ENCODE peak calls at places on chromosome 19, in four cellular contexts. C is upper lobe of left lung; M is CD8-positive, alpha-beta memory T cell; U is Panc1. V is an unnamed sample. For H3K4me1, the result is how much of the 10 kb centered on the place peaks cover.

GRCh38 chr19:8335343-8336071 is 7.6 kb downstream of the KANK3 start:
- DNase-seq in U (no peak), M (peak), C (peak), V (no peak)

GRCh38 chr19:33644284-33644836 is 22.6 kb downstream of the CHST8 start:
- DNase-seq in M (no peak), U (no peak), C (no peak), V (no peak)

GRCh38 chr19:57558525-57558924 is 1.1 kb downstream of the ZNF550 start:
- DNase-seq in C (no peak), M (no peak), U (no peak), V (no peak)

GRCh38 chr19:4497770-4498389 is 20.4 kb downstream of the PLIN4 start:
- DNase-seq in U (no peak), M (no peak), C (peak), V (no peak)

GRCh38 chr19:52637718-52638585 is at the start of gene ZNF83:
- DNase-seq in C (peak), U (peak), M (peak), V (peak)

GRCh38 chr19:12133069-12133468 is 7.1 kb downstream of the ZNF20 start:
- DNase-seq in C (no peak), U (no peak), M (no peak), V (no peak)

GRCh38 chr19:36172852-36173251 is 20.6 kb upstream of the COX7A1 start:
- DNase-seq in C (no peak), M (no peak), U (no peak), V (no peak)

GRCh38 chr19:17089238-17089637 is 13.7 kb downstream of the MYO9B start:
- DNase-seq in C (no peak), M (no peak), U (no peak), V (no peak)

GRCh38 chr19:35194022-35194984 is 34.2 kb downstream of the FAM187B start:
- DNase-seq in M (no peak), U (no peak), C (no peak), V (no peak)

GRCh38 chr19:30733826-30734550 is 361.8 kb downstream of the ZNF536 start:
- DNase-seq in M (no peak), C (no peak), U (no peak), V (no peak)

GRCh38 chr19:49637865-49638350 is 2.0 kb downstream of the RRAS start:
- DNase-seq in C (peak), M (no peak), U (no peak), V (peak)

GRCh38 chr19:41994521-41994971 is 516 bp upstream of the ATP1A3 start:
- DNase-seq in U (no peak), M (no peak), C (no peak), V (no peak)

GRCh38 chr19:54392078-54392477 is 23.2 kb upstream of the TTYH1 start:
- DNase-seq in M (no peak), U (no peak), C (no peak), V (no peak)

GRCh38 chr19:40424637-40425449 is 949 bp downstream of the SERTAD1 start:
- DNase-seq in C (no peak), U (no peak), M (no peak), V (peak)

GRCh38 chr19:49997709-49998108 is 27.5 kb downstream of the VRK3 start:
- DNase-seq in C (no peak), M (no peak), U (no peak), V (no peak)

GRCh38 chr19:40420766-40421467 is 4.9 kb downstream of the SERTAD1 start:
- DNase-seq in U (no peak), C (peak), M (peak), V (peak)

GRCh38 chr19:44640518-44640917 is 3.2 kb upstream of the PVR start:
- DNase-seq in U (no peak), C (no peak), M (no peak), V (no peak)

GRCh38 chr19:52646571-52647222 is 8.5 kb upstream of the ZNF83 start:
- DNase-seq in M (no peak), U (no peak), C (no peak), V (no peak)

GRCh38 chr19:35673121-35673804 is 6.9 kb downstream of the UPK1A start:
- DNase-seq in C (peak), U (peak), M (peak), V (peak)

GRCh38 chr19:33236696-33237390 is 11.2 kb upstream of the SLC7A10 start:
- DNase-seq in U (no peak), C (no peak), M (no peak), V (no peak)

GRCh38 chr19:18167975-18168645 is 5.5 kb upstream of the IFI30 start:
- DNase-seq in U (no peak), M (peak), C (no peak), V (no peak)

GRCh38 chr19:8638078-8638619 is 7.7 kb downstream of the NFILZ start:
- DNase-seq in U (peak), M (no peak), C (no peak), V (peak)

GRCh38 chr19:49552749-49553148 is 24.9 kb downstream of the RCN3 start:
- DNase-seq in M (peak), U (no peak), C (no peak), V (no peak)

GRCh38 chr19:36203293-36203692 is 11.2 kb downstream of the ZNF565 start:
- DNase-seq in U (no peak), M (no peak), C (no peak), V (no peak)

GRCh38 chr19:3857449-3858003 is 11.3 kb downstream of the ZFR2 start:
- DNase-seq in U (no peak), M (no peak), C (no peak), V (no peak)

GRCh38 chr19:35767288-35768081 is 7.9 kb upstream of the ARHGAP33 start:
- DNase-seq in C (peak), M (no peak), U (no peak), V (peak)

GRCh38 chr19:3880471-3881271 is at the start of gene ATCAY:
- DNase-seq in U (no peak), M (no peak), C (peak), V (no peak)

GRCh38 chr19:6276447-6276846 is 3.3 kb downstream of the MLLT1 start:
- DNase-seq in U (no peak), C (no peak), M (no peak), V (no peak)

GRCh38 chr19:16325671-16326400 is 1.2 kb downstream of the KLF2 start:
- DNase-seq in C (peak), U (no peak), M (peak), V (no peak)

GRCh38 chr19:57802269-57802668 is 12.4 kb downstream of the ZNF552 start:
- DNase-seq in M (no peak), U (no peak), C (no peak), V (no peak)

GRCh38 chr19:10407102-10407501 is 3.8 kb upstream of the CDC37 start:
- DNase-seq in U (no peak), C (no peak), M (no peak), V (no peak)

GRCh38 chr19:10404888-10405808 is 1.8 kb upstream of the CDC37 start:
- DNase-seq in M (peak), U (no peak), C (peak), V (no peak)

GRCh38 chr19:10408511-10409291 is 5.4 kb upstream of the CDC37 start:
- DNase-seq in C (peak), M (peak), U (no peak), V (no peak)

GRCh38 chr19:10403137-10404021 is at the start of gene CDC37:
- DNase-seq in U (peak), M (peak), C (peak), V (peak)

DNA sequence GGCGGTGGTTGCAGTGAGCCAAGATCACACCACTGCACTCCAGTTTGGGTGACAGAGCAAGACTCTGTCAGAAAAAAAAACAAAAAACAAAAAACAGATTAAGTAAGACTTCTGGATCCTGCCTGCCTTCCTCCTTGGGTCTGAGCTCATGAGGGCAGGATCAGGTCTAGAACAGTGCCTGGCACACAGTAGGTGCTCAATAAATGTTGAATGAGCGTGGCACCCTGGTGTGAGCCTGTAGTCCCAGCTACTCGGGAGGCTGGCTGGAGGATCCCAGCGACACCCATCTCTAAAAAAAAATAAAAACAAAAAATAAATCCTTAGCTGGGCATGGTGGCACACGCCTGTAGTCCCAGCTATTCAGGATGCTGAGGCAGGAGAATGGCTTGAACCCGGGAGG is 2.8 kb upstream of the CDC37 start:
- DNase-seq in U (no peak), C (no peak), M (no peak), V (no peak)
- H3K4me1 ChIP-seq in U (under half), C (under half), M (half or more), V (under half)

GRCh38 chr19:662207-662961 is 630 bp downstream of the RNF126 start:
- DNase-seq in M (peak), U (no peak), C (peak), V (peak)
- H3K4me1 ChIP-seq in M (under half), U (under half), C (half or more), V (under half)

GRCh38 chr19:2551172-2551863 is 75.4 kb downstream of the GADD45B start:
- DNase-seq in M (no peak), U (no peak), C (no peak), V (no peak)

GRCh38 chr19:2547721-2548120 is 71.8 kb downstream of the GADD45B start:
- DNase-seq in M (no peak), U (no peak), C (no peak), V (peak)

GRCh38 chr19:2548966-2549365 is 73.0 kb downstream of the GADD45B start:
- DNase-seq in M (no peak), U (no peak), C (no peak), V (no peak)

GRCh38 chr19:2550431-2551171 is 74.7 kb downstream of the GADD45B start:
- DNase-seq in M (no peak), U (no peak), C (peak), V (no peak)

DNA sequence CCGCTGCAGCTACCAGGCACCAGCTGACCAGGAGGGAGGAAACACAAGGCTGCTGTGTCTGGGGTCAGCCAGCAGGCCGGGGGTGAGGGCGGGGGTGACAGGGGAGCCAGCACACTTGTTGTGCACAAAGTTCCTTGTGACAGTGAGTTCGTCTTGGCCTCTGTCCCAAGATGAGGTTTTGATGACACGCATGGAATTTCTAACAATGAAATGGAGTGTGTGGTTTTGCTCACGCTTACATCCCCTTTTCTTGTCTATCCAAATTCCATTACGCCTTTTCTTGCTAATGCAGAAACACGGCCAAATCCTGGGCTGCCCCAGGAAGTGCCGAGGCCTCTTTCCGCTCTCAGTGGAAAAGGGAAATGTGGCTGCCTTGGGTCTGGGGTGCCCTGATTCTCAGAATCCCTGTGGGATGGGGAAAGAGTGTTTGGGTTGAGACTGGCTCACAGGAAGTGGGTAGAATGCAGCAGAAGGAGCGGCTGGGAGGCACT is 73.8 kb downstream of the GADD45B start:
- DNase-seq in M (no peak), C (peak), U (no peak), V (no peak)
- H3K4me1 ChIP-seq in M (under half), C (under half), U (under half), V (under half)

GRCh38 chr19:38669532-38669931 is 22.1 kb downstream of the ACTN4 start:
- DNase-seq in C (no peak), U (no peak), M (peak), V (no peak)

GRCh38 chr19:38674388-38675133 is 27.1 kb downstream of the ACTN4 start:
- DNase-seq in U (no peak), C (no peak), M (no peak), V (no peak)

GRCh38 chr19:38670921-38671398 is 23.5 kb downstream of the ACTN4 start:
- DNase-seq in M (no peak), U (no peak), C (no peak), V (no peak)

GRCh38 chr19:38673030-38673429 is 25.6 kb downstream of the ACTN4 start:
- DNase-seq in U (no peak), C (no peak), M (no peak), V (no peak)

DNA sequence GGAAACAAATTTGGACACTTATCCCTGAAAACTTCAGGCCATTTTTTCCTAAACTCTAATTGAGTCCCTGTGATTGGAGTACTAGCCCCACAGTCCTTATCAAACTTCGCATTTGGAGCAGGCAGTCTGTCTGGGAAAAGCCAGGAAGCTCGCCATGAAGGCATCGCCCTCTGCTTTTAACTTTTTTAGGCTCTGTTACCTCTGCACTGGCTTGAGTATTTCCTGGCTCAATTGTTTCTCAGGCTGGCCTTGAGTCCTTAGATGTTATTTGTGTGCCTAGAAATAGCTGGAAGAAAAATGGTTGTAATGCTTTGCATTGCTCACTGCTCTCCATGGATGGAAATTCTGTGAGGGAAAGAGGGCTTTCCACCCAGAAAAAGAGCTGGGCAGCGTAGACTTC is 24.2 kb downstream of the ACTN4 start:
- DNase-seq in M (no peak), C (no peak), U (no peak), V (no peak)
- H3K4me1 ChIP-seq in M (half or more), C (half or more), U (half or more), V (half or more)

GRCh38 chr19:15304140-15304705 is 28.1 kb downstream of the BRD4 start:
- DNase-seq in U (no peak), M (no peak), C (no peak), V (no peak)

GRCh38 chr19:15305582-15306334 is 26.6 kb downstream of the BRD4 start:
- DNase-seq in U (no peak), M (no peak), C (no peak), V (no peak)

GRCh38 chr19:15299568-15300409 is 32.5 kb downstream of the BRD4 start:
- DNase-seq in U (no peak), M (no peak), C (no peak), V (no peak)

GRCh38 chr19:15300533-15301194 is 31.7 kb downstream of the BRD4 start:
- DNase-seq in C (no peak), M (no peak), U (peak), V (no peak)

DNA sequence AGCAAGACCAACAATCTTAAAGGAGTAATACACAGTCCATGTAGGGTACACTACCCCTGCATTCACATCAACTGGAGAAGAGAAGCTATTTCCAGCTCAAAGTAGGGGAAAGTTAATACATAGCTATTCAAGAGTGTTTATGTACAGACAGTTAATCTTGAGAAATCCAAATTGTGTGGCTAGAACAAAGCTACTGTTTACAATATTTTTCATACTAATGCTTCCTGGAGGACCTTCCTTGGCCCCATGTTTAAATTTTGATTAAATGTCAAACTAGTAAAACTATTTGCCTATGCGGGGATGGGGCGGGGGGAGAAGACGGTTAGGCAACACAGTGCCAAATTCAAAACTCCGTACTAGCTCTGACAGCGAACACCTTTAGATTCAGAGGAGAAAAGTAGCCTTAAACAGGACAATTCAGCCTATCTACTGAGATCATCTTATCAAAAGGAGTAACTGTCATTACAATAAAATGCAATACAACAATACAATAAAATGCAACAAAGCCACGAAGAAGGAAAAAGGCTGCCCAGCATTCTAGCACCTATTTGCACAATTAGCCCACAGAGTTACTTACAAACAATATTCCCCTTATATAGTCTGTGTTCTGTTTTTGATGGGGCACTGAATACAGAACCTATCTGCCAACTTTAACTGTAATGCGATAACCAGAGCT is 29.1 kb downstream of the BRD4 start:
- DNase-seq in U (no peak), M (no peak), C (no peak), V (no peak)
- H3K4me1 ChIP-seq in U (half or more), M (half or more), C (half or more), V (under half)

DNA sequence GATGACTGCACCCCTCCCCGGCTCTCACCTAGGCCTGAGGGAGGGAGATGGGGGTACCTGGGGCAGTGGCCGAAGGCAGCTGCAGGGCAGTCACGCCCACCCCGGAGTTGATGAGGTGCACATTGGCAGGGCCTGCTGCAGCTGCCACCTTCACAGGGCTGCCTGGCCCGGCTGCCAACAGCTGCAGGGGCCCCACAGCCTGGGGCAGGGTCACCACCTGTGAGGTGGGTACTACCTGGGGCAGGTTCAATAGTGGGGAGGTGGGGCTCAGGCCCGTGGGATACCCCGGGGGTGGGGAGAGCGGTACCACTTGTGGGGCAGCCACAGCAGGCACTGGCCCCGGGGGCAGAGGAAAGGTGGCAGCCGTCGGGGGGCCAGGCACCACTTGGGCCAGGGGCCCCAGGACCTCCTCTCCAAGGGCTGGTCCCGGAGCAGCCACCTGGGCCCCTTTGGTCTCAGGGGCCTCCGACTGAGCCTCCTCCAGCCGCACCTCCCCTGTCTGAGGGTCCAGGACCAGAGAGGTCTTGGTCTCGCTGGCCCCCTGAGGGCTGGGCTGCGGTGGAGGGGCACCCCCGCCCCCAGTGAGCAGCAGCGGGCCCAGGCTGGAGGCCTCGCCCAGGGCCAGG is 2.6 kb downstream of the SIX5 start:
- DNase-seq in M (no peak), U (no peak), C (peak), V (peak)
- H3K4me1 ChIP-seq in M (under half), U (under half), C (under half), V (under half)

GRCh38 chr19:48393559-48394330 is at the start of gene GRIN2D:
- DNase-seq in C (peak), M (peak), U (no peak), V (no peak)
- H3K4me1 ChIP-seq in C (under half), M (under half), U (under half), V (under half)

GRCh38 chr19:51123381-51124186 is 1.1 kb upstream of the SIGLEC9 start:
- DNase-seq in U (no peak), C (no peak), M (peak), V (no peak)
- H3K4me1 ChIP-seq in U (under half), C (under half), M (half or more), V (under half)

V was measured in pancreas.